ENCODE peak calls at places on chromosome 17, in seven cellular contexts. S is tibial nerve, X is psoas muscle, G is uterus, M is mammary epithelial cell, H is WERI-Rb-1, O is left ventricle myocardium inferior. C is an unnamed sample.

GRCh38 chr17:80959330-80960036 is 32.2 kb upstream of the CHMP6 start:
- DNase-seq in H (no peak), O (peak; percentile 88), M (no peak), G (peak; percentile 93), S (peak; percentile 60), X (peak; percentile 90), C (peak; percentile 96)

GRCh38 chr17:36856169-36856568 is 81.1 kb upstream of the LHX1 start:
- DNase-seq in G (no peak), X (no peak), H (no peak), M (peak; percentile 89), O (no peak), S (no peak), C (no peak)

GRCh38 chr17:71251276-71251675 is 869.5 kb upstream of the SOX9 start:
- DNase-seq in H (no peak), M (peak; percentile 27), G (no peak), X (no peak), O (no peak), S (no peak), C (no peak)

GRCh38 chr17:6523330-6523729 is 33.0 kb downstream of the PITPNM3 start:
- DNase-seq in M (peak; percentile 48), X (no peak), S (no peak), O (no peak), G (no peak), H (no peak), C (no peak)

GRCh38 chr17:56203430-56203829 is 50.2 kb downstream of the ANKFN1 start:
- DNase-seq in G (no peak), H (no peak), S (no peak), X (no peak), O (no peak), M (peak; percentile 24), C (no peak)

GRCh38 chr17:73316919-73317505 is 5.2 kb upstream of the CDC42EP4 start:
- DNase-seq in O (no peak), X (no peak), M (no peak), H (no peak), G (no peak), S (no peak), C (peak; percentile 88)

GRCh38 chr17:42690596-42690995 is 8.3 kb downstream of the CNTNAP1 start:
- DNase-seq in M (no peak), G (no peak), X (no peak), S (no peak), H (no peak), O (no peak), C (peak; percentile 86)

GRCh38 chr17:64128787-64129514 is 993 bp downstream of the ERN1 start:
- DNase-seq in O (no peak), X (no peak), M (peak; percentile 47), H (no peak), S (no peak), G (no peak), C (peak; percentile 76)

GRCh38 chr17:72790194-72790593 is 302.3 kb downstream of the SLC39A11 start:
- DNase-seq in M (no peak), G (no peak), H (no peak), X (no peak), O (no peak), S (no peak), C (no peak)

GRCh38 chr17:27226611-27227234 is 67.2 kb upstream of the WSB1 start:
- DNase-seq in G (no peak), X (no peak), H (no peak), M (peak; percentile 64), S (no peak), O (no peak), C (no peak)

GRCh38 chr17:48996696-48997102 is 486 bp upstream of the IGF2BP1 start:
- DNase-seq in O (no peak), X (no peak), G (no peak), M (no peak), H (no peak), S (no peak), C (no peak)

GRCh38 chr17:77516902-77517301 is 376.1 kb downstream of the SEC14L1 start:
- DNase-seq in M (peak; percentile 58), O (no peak), S (no peak), X (no peak), G (no peak), H (no peak), C (peak; percentile 85)

GRCh38 chr17:72121164-72122001 is 563 bp downstream of the SOX9 start:
- DNase-seq in M (peak; percentile 54), H (peak; percentile 44), G (no peak), S (no peak), X (peak; percentile 75), O (peak; percentile 36), C (peak; percentile 96)

GRCh38 chr17:49457564-49458535 is 37.2 kb upstream of the NGFR start:
- DNase-seq in X (no peak), O (no peak), S (no peak), M (peak; percentile 19), G (no peak), H (no peak), C (peak; percentile 58)

GRCh38 chr17:80596760-80597608 is 52.3 kb downstream of the RPTOR start:
- DNase-seq in X (no peak), H (no peak), S (no peak), G (no peak), O (no peak), M (peak; percentile 53), C (no peak)

GRCh38 chr17:2218426-2218825 is 85.2 kb downstream of the SMG6 start:
- DNase-seq in X (no peak), M (peak; percentile 100), H (no peak), O (no peak), S (no peak), G (no peak), C (no peak)

GRCh38 chr17:57696050-57696449 is 49.0 kb downstream of the CCDC182 start:
- DNase-seq in O (no peak), X (no peak), M (no peak), G (no peak), S (no peak), H (no peak), C (no peak)

GRCh38 chr17:75364078-75364477 is 41.4 kb downstream of the GRB2 start:
- DNase-seq in M (peak; percentile 74), X (no peak), O (no peak), H (no peak), S (no peak), G (no peak), C (peak; percentile 77)

GRCh38 chr17:42118545-42118944 is 2.6 kb downstream of the KAT2A start:
- DNase-seq in O (no peak), M (peak; percentile 21), H (peak; percentile 74), S (no peak), G (no peak), X (no peak), C (peak; percentile 84)

GRCh38 chr17:58172369-58173071 is 5.7 kb downstream of the OR4D2 start:
- DNase-seq in S (no peak), O (no peak), G (no peak), X (no peak), M (peak; percentile 35), H (peak; percentile 82), C (no peak)

GRCh38 chr17:13113821-13114525 is 96.1 kb upstream of the ELAC2 start:
- DNase-seq in G (no peak), S (no peak), M (no peak), X (no peak), O (no peak), H (no peak), C (no peak)

GRCh38 chr17:59643159-59643857 is 23.6 kb downstream of the CLTC start:
- DNase-seq in M (peak; percentile 47), H (no peak), G (no peak), X (no peak), S (no peak), O (no peak), C (peak; percentile 81)

GRCh38 chr17:50361561-50362480 is 11.2 kb downstream of the MRPL27 start:
- DNase-seq in X (peak; percentile 68), S (no peak), M (peak; percentile 46), H (peak; percentile 70), G (no peak), O (no peak), C (peak; percentile 97)

GRCh38 chr17:3400008-3400407 is 1.8 kb upstream of the OR1E1 start:
- DNase-seq in S (no peak), G (no peak), O (no peak), H (no peak), X (no peak), M (no peak), C (no peak)

GRCh38 chr17:3401786-3402185 is 3.6 kb upstream of the OR1E1 start:
- DNase-seq in X (no peak), H (no peak), S (no peak), O (no peak), G (no peak), M (no peak), C (peak; percentile 61)

GRCh38 chr17:3398310-3398709 is at the start of gene OR1E1:
- DNase-seq in O (no peak), X (no peak), M (no peak), H (no peak), G (no peak), S (no peak), C (no peak)
- H3K9me3 ChIP-seq in O (no peaks in the 10 kb centered on the region), X (no peaks in the 10 kb centered on the region), M (no peaks in the 10 kb centered on the region), H (no peaks in the 10 kb centered on the region), G (no peaks in the 10 kb centered on the region), S (no peaks in the 10 kb centered on the region), C (no peaks in the 10 kb centered on the region)

DNA sequence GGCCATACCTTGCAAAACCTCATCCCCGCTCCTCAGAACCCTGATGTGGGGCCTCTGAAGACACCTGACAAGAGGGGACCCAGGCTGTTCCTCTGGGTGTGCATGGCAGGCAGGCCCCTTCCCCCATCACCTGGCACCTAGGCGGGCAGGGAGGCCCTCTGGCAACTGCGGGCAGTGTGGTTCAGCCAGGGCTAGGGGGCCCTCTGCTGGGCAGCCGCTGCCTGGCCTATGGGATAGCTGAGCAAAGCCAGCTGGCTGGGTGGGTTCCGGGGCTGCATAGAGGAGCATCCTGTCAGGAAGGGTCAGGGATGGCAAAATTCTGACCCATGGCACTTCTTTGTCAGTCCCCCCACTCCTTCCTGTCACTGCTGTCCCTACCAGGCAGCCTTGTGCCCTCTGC is 228.7 kb upstream of the ASIC2 start:
- DNase-seq in H (peak; percentile 71), G (no peak), S (no peak), M (no peak), X (no peak), O (no peak), C (no peak)
- TF ChIP-seq CTCF in H (peak; percentile 96), G (no peak), S (no peak), M (no peak), X (no peak), O (peak; percentile 39), C (no peak)

GRCh38 chr17:16273499-16273898 is 56.5 kb downstream of the PIGL start:
- DNase-seq in G (no peak), H (no peak), M (peak; percentile 67), S (no peak), X (no peak), O (no peak), C (no peak)
- H3K9me3 ChIP-seq in G (no peaks in the 10 kb centered on the region), H (no peaks in the 10 kb centered on the region), M (peaks cover 3% of the 10 kb centered on the region), S (no peaks in the 10 kb centered on the region), X (no peaks in the 10 kb centered on the region), O (no peaks in the 10 kb centered on the region), C (no peaks in the 10 kb centered on the region)

DNA sequence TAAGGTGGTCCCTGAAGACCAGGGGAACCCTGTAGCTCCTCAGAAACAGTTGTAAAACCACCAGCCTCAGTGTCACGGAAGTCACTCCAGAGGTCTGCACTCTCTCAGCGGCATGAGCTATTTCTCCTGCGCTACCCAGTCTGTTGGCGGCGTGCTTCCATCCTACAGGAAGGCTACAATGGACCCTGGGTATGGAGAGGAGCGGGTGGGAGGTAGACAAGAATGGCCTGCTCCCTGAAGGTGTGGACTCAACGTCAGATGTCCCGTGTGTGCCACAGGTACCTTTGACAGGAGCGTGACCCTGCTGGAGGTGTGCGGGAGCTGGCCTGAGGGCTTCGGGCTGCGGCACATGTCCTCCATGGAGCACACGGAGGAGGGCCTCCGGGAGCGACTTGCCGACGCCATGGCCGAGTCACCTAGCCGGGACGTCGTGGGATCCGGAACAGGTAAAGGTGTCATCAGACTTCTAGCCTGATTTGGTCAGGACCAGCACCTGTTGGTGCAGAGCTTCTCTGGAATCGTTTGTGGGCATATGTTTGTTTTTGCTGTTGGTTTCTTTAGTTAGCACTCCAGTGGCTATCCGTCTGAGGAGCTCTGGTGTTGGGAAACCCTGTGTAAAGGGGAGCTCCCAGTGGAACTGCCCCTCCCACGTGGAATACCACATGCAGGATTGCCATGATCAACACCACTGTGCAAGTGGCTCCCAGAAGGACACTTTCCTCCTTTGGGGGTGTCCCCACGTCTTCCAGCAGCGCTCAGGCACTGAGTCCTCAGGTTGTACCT is 31.4 kb upstream of the TBX2 start:
- DNase-seq in S (no peak), O (no peak), G (no peak), M (no peak), H (no peak), X (no peak), C (no peak)
- TF ChIP-seq CTCF in S (no peak), O (no peak), G (no peak), M (no peak), H (no peak), X (no peak), C (no peak)